ENCODE peak calls at places on chromosomes 3 and 15, in eight cellular contexts. D is fibroblast of lung, O is tibial artery, F is IMR-90, T is HepG2, A is uterus, I is heart right ventricle, H is cardiac muscle cell. R is an unnamed sample. For H3K27me3, the result is how much of the 10 kb centered on the place peaks cover.

GRCh38 chr3:53194218-53195065 is 33.4 kb downstream of the PRKCD start:
- DNase-seq in T (no peak), O (peak), F (peak), A (no peak), I (peak), H (peak), D (peak), R (peak)

GRCh38 chr15:78065973-78066946 is 11.3 kb downstream of the TBC1D2B start:
- DNase-seq in F (no peak), O (no peak), I (no peak), T (no peak), H (no peak), A (no peak), D (no peak), R (no peak)

GRCh38 chr3:66856555-66856954 is 141.6 kb upstream of the KBTBD8 start:
- DNase-seq in D (no peak), I (no peak), O (no peak), F (no peak), A (no peak), T (no peak), H (no peak), R (no peak)

GRCh38 chr3:16743276-16743675 is 138.1 kb upstream of the DAZL start:
- DNase-seq in F (no peak), O (no peak), I (no peak), A (no peak), D (no peak), T (no peak), H (no peak), R (no peak)

GRCh38 chr15:65355983-65356353 is 21.8 kb downstream of the IGDCC3 start:
- DNase-seq in A (no peak), F (no peak), I (no peak), T (no peak), O (no peak), H (no peak), D (no peak), R (no peak)

GRCh38 chr15:40259021-40259420 is 20.2 kb downstream of the PAK6 start:
- DNase-seq in A (no peak), I (no peak), F (no peak), O (no peak), T (no peak), H (no peak), D (no peak), R (no peak)

GRCh38 chr15:30985081-30985531 is 6.3 kb downstream of the MTMR10 start:
- DNase-seq in A (no peak), H (no peak), I (peak), D (peak), O (peak), T (no peak), F (peak), R (no peak)

GRCh38 chr3:44117239-44117638 is 124.4 kb upstream of the TOPAZ1 start:
- DNase-seq in F (no peak), A (no peak), H (no peak), O (no peak), D (no peak), I (no peak), T (no peak), R (peak)

GRCh38 chr15:78640840-78641733 is at the start of gene CHRNB4:
- DNase-seq in D (no peak), A (no peak), H (peak), O (no peak), I (no peak), F (no peak), T (no peak), R (peak)

GRCh38 chr3:71447803-71448202 is 135.7 kb downstream of the FOXP1 start:
- DNase-seq in T (no peak), F (peak), A (no peak), O (no peak), D (no peak), I (no peak), H (no peak), R (no peak)

GRCh38 chr3:56347219-56347871 is 120.9 kb downstream of the ERC2 start:
- DNase-seq in I (peak), H (peak), F (no peak), O (no peak), T (no peak), D (no peak), A (no peak), R (no peak)
- TF ChIP-seq CTCF in I (no peak), H (peak), F (no peak), O (no peak), T (peak), D (no peak), A (no peak), R (peak)

GRCh38 chr3:152198655-152199054 is 70.1 kb upstream of the MBNL1 start:
- DNase-seq in T (no peak), O (no peak), I (no peak), A (no peak), F (no peak), H (no peak), D (no peak), R (no peak)

GRCh38 chr3:152202976-152203626 is 65.6 kb upstream of the MBNL1 start:
- DNase-seq in O (no peak), I (no peak), D (peak), A (no peak), T (no peak), F (no peak), H (no peak), R (no peak)

GRCh38 chr3:152197937-152198336 is 70.8 kb upstream of the MBNL1 start:
- DNase-seq in I (no peak), D (no peak), T (no peak), O (no peak), A (no peak), H (no peak), F (no peak), R (no peak)

GRCh38 chr3:152199069-152199838 is 69.5 kb upstream of the MBNL1 start:
- DNase-seq in F (no peak), T (no peak), I (no peak), O (no peak), H (no peak), D (no peak), A (no peak), R (no peak)

DNA sequence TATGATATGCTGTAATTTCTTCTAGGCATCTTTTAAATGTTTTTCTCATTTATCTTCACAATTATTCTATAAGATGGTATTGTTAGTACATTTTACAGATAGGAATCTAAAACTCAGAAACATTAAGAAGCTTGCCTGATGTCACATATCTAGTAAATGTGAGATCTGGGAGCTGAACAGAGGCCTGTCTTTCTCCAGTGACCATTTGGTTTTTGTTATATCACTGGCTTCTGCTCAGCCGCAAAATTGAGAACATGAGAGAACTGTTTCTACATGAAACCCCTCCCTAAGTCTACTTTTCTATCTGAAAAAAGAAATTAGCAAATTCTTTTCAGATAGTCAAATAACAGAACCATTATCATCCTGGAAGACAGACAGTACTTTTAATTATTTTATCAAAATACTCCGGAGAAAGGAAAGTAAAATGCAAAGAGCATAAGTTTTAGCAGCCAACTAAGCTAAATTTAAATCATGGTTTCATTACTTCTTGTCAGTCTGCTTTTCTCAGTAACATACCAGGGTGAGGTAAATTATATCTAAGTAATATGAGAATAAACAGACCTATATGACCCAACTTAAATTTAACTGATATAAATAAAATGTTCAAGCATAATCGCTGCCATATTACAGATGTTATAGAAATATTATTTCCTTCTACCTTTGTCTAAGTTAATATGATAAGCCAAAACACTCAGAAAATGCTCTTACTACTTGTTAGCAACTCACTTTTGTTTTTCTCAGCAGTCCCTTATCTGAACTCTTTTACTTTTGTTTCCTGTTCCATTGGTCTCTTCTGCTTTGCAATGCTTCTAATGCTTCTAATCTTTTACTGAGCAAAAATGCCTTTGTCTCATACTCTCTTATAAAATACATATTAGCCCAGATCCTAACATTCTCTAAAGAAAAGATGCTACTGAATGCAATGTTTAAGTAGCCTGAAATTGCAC is 68.0 kb upstream of the MBNL1 start:
- DNase-seq in F (no peak), O (no peak), A (no peak), D (no peak), T (no peak), I (no peak), H (no peak), R (no peak)
- H3K4me3 ChIP-seq in F (no peak), O (peak), A (peak), D (peak), T (no peak), I (no peak), H (no peak), R (no peak)

DNA sequence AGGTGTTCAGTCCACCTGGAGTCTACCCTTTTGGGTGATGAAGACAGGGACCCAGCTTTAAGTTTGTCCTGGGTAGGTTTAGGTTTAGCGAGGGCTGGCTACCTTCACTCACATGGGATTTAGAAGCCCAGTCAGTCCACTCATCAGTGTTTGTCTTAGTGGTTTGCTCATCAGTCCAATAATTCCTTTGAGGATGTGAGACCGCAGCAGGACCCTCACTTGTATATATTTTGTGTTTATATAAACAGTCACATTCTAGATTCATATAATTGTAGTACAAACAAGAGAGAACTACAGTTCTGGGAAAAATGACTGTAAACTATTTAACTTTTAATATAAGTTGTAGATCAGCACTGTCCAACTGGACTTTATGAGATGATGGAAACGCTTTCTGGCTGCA is 18.2 kb downstream of the EFCC1 start:
- DNase-seq in D (no peak), F (peak), A (no peak), T (no peak), I (no peak), H (no peak), O (no peak), R (no peak)
- H3K27me3 ChIP-seq in D (under half), F (under half), A (under half), T (under half), I (under half), H (under half), O (under half), R (under half)

GRCh38 chr15:42696626-42697025 is 40.3 kb downstream of the CDAN1 start:
- DNase-seq in D (no peak), I (no peak), O (no peak), F (no peak), T (no peak), A (no peak), H (no peak), R (no peak)
- TF ChIP-seq CTCF in D (no peak), I (no peak), O (no peak), F (no peak), T (no peak), A (no peak), H (no peak), R (no peak)

GRCh38 chr15:28107894-28108255 is 8.8 kb upstream of the OCA2 start:
- DNase-seq in F (no peak), T (no peak), A (no peak), O (no peak), H (no peak), D (no peak), I (no peak), R (no peak)

GRCh38 chr15:28105793-28106192 is 6.7 kb upstream of the OCA2 start:
- DNase-seq in F (no peak), D (no peak), T (no peak), I (no peak), A (no peak), O (no peak), H (no peak), R (no peak)

GRCh38 chr15:28105224-28105791 is 6.2 kb upstream of the OCA2 start:
- DNase-seq in F (no peak), I (no peak), D (no peak), A (no peak), H (no peak), O (no peak), T (no peak), R (no peak)

GRCh38 chr15:28107111-28107893 is 8.2 kb upstream of the OCA2 start:
- DNase-seq in I (no peak), D (peak), A (no peak), O (peak), F (no peak), T (no peak), H (peak), R (no peak)

DNA sequence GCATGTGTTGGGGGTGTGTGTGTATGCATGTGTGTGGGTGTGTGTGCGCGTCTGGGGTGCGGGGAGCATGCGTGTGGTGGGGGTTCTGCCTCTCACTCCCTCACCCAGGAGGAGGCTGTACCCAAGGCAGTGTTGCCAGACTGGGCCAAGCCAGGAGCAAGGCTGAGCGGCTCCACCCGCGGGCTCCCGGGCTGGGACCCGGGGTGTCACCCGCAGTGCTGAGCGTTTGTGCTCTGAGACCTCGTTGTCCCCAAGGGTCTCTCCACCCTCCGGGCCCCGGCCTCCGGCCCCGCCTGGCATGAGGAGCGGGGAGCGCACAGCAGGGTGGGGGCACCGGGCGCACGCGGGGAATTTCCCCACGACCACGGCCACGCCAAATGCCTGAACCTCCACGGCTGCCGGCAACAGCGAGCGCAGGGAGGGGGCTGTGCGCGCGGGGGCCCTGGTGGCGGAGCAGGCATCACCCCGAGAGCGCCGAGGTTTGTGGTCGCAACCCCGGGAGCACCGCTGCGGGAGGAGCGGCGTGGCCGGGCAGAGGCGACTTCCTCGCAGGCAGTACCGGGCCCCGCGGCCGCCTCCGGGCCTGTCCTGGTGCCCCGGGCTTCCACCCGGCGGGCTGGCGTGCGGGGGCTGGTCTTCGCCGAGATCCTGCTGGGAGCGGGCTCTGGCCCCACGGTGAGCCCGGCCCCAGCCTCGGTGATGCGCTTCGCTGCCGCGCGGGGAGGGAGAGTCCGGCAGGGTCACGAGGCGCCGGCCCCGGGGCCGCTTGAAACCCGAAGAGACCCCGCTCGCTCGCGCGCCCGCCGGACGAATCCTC is 7.4 kb upstream of the OCA2 start:
- DNase-seq in F (no peak), T (no peak), A (no peak), O (peak), D (no peak), I (no peak), H (peak), R (no peak)
- H3K4me3 ChIP-seq in F (peak), T (peak), A (peak), O (peak), D (peak), I (peak), H (peak), R (peak)

GRCh38 chr15:34603095-34603494 is 19.6 kb upstream of the GOLGA8B start:
- DNase-seq in F (peak), H (no peak), A (no peak), T (peak), I (no peak), D (peak), O (no peak), R (no peak)
- H3K27me3 ChIP-seq in F (under half), H (under half), A (under half), T (under half), I (under half), D (under half), O (under half), R (under half)

GRCh38 chr3:123881771-123882170 is 2.4 kb downstream of the MYLK start:
- DNase-seq in H (no peak), D (no peak), F (no peak), O (no peak), T (no peak), I (no peak), A (no peak), R (no peak)
- TF ChIP-seq CTCF in H (no peak), D (no peak), F (no peak), O (no peak), T (peak), I (no peak), A (no peak), R (no peak)

DNA sequence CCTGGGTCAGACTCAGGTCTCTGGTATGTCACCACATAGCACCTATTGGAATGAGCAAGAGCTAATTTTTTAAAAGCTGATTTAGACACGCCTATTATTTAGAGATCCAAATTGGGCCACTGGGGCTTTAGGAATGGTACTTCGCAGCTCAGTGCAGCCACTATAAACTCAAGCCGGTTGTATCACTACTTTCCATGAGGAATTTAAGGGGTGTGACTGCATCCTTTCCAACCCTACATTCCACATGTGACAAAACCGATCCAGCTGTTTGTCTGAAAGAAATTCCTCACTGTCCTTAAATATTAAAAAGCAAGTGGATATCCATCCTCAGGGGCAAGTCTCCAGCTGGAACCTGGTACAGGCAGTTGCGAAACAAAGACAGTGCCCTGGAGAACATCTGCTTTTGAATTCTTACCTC is 12.8 kb downstream of the VGLL3 start:
- DNase-seq in D (peak), F (peak), H (no peak), I (no peak), O (peak), T (no peak), A (no peak), R (no peak)
- H3K4me3 ChIP-seq in D (no peak), F (no peak), H (no peak), I (no peak), O (no peak), T (no peak), A (no peak), R (no peak)

GRCh38 chr3:127083778-127084355 is 101.0 kb downstream of the PLXNA1 start:
- DNase-seq in F (no peak), A (no peak), H (no peak), T (no peak), I (no peak), O (no peak), D (no peak), R (no peak)
- H3K27me3 ChIP-seq in F (under half), A (under half), H (under half), T (half or more), I (under half), O (under half), D (under half), R (under half)

R was measured in kidney epithelial cell.